ENCODE peak calls at places on chromosomes 16 and 17, in nine cellular contexts. X is effector memory CD4-positive, alpha-beta T cell; L is aorta; A is H7; I is right cardiac atrium; M is heart right ventricle; T is fibroblast of the aortic adventitia; W is IMR-90; Q is fibroblast of lung. G is an unnamed sample.

GRCh38 chr16:25941800-25942558 is 250.2 kb downstream of the HS3ST4 start:
- DNase-seq in I (no peak), M (no peak), Q (no peak), X (no peak), A (no peak), L (no peak), W (no peak), T (no peak), G (no peak)

GRCh38 chr16:88941933-88942909 is 34.8 kb downstream of the CBFA2T3 start:
- DNase-seq in T (no peak), I (peak), L (peak), M (peak), Q (no peak), A (peak), W (no peak), X (peak), G (no peak)

GRCh38 chr17:41648411-41649195 is 24.2 kb upstream of the KRT17 start:
- DNase-seq in A (peak), W (peak), T (peak), X (peak), Q (peak), I (peak), M (peak), L (peak), G (peak)

GRCh38 chr17:42675348-42675983 is 1.3 kb downstream of the PLEKHH3 start:
- DNase-seq in T (no peak), M (peak), W (no peak), X (no peak), L (no peak), I (no peak), Q (no peak), A (peak), G (no peak)

GRCh38 chr17:60321336-60322055 is 70.4 kb downstream of the USP32 start:
- DNase-seq in M (no peak), X (no peak), I (no peak), W (no peak), T (no peak), L (no peak), Q (no peak), A (no peak), G (no peak)

GRCh38 chr17:29862951-29863350 is 67.1 kb downstream of the SSH2 start:
- DNase-seq in A (no peak), M (no peak), I (no peak), L (no peak), X (no peak), T (no peak), Q (no peak), W (no peak), G (no peak)

GRCh38 chr16:50467943-50468748 is 80.0 kb upstream of the NKD1 start:
- DNase-seq in T (no peak), A (peak), L (no peak), W (no peak), M (no peak), Q (peak), X (no peak), I (no peak), G (no peak)

GRCh38 chr17:80453126-80453979 is 23.1 kb downstream of the NPTX1 start:
- DNase-seq in M (no peak), A (no peak), W (no peak), T (no peak), X (no peak), Q (no peak), I (no peak), L (no peak), G (no peak)

GRCh38 chr17:8359769-8360168 is 16.7 kb downstream of the KRABD2 start:
- DNase-seq in I (no peak), T (peak), A (no peak), L (no peak), Q (peak), W (peak), X (no peak), M (peak), G (peak)

GRCh38 chr17:43953746-43954145 is at the start of gene PYY:
- DNase-seq in A (peak), M (no peak), I (no peak), L (no peak), X (no peak), W (no peak), T (no peak), Q (no peak), G (no peak)

GRCh38 chr17:43952351-43952723 is 1.4 kb downstream of the PYY start:
- DNase-seq in M (no peak), Q (peak), A (peak), W (no peak), I (no peak), L (no peak), X (no peak), T (no peak), G (no peak)

GRCh38 chr17:43950554-43950953 is 3.2 kb downstream of the PYY start:
- DNase-seq in I (no peak), T (no peak), Q (no peak), X (no peak), A (no peak), L (no peak), M (no peak), W (no peak), G (no peak)

GRCh38 chr17:43951750-43952149 is 2.0 kb downstream of the PYY start:
- DNase-seq in M (no peak), Q (no peak), W (no peak), L (no peak), X (no peak), A (no peak), T (no peak), I (no peak), G (no peak)

GRCh38 chr17:43952724-43953666 is 745 bp downstream of the PYY start:
- DNase-seq in W (no peak), M (no peak), A (peak), X (no peak), I (no peak), L (no peak), Q (no peak), T (no peak), G (no peak)
- H3K4me3 ChIP-seq in W (no peak), M (no peak), A (peak), X (no peak), I (no peak), L (no peak), Q (no peak), T (no peak), G (no peak)

DNA sequence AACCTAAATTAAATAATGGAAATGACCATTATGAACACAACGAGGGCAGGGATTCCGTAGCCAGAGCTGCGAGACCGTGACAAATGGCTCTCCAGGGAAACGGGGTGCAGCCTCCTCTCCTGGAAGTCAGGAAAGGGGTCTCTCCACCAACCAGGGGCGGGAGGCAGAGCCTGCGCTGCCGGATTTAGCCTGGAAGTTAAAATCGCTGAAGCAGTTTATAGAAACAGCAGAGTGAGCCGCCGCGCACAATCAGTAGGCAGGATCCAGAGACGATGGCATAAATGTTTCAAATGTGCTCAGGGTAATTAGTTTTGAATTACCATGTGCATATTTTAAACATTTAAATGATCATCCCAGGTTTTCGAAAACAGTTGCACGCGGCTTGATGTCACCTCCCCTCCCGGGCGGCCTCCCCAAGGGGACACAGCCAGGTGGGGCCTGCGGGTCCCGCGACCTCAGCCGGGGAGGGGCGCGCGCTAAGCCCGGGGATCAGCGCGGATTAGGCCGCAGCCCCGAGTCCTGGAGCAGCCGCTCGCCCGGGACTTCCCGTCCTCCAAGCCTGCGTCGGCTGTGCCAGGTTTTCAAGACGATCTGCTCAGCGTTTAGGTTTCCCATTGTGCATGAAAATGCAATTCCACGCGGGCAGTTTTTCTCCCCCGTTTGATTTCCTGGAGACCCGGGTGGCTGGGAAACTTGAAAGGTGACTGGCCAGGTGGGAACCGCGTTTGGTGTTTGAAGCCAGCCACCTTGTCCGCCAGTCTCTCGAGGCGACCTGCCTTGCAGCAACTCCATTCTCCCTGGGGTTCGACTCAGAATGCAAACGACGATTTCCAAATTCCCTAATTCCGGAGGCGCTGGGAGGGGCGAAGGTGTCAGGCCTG is 78.3 kb downstream of the RPA1 start:
- DNase-seq in A (peak), T (peak), L (no peak), X (no peak), M (no peak), Q (peak), I (peak), W (peak), G (no peak)
- H3K4me3 ChIP-seq in A (peak), T (peak), L (no peak), X (peak), M (peak), Q (no peak), I (peak), W (no peak), G (peak)

DNA sequence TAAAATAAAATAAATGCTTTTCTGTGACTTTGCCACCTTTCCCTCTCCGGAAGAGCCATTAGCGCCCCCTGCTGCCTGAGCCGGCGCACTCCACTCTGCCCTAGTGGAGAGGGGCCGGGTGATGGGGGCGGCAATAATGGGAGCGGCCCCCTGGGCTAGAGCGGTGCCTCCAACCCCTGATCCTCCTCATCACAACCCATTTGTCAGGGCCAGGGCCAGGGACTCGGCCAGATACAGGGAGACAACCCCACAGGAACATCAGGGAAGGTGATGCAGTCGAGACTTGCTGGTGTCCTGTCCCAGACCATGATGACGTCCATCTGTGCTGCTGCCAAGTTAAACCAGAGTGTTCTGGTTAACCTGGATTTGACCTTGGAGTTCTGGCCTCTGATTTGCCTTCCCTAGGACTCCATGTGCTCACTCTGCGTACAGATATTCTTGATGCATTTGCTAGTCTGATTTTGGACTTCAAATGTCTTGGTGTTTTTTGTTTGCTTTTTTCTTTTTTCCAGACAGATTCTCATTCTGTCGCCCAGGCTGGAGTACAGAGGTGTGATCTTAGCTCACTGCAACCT is 46.1 kb upstream of the BPTF start:
- DNase-seq in M (peak), L (no peak), W (peak), Q (peak), I (peak), X (no peak), A (peak), T (peak), G (peak)
- H3K4me3 ChIP-seq in M (no peak), L (no peak), W (no peak), Q (no peak), I (no peak), X (no peak), A (no peak), T (no peak), G (no peak)

GRCh38 chr17:76529643-76530488 is 7.6 kb downstream of the CYGB start:
- DNase-seq in X (no peak), I (peak), Q (peak), W (peak), A (peak), T (peak), M (peak), L (peak), G (peak)
- H3K4me3 ChIP-seq in X (no peak), I (no peak), Q (no peak), W (no peak), A (no peak), T (no peak), M (no peak), L (no peak), G (no peak)

DNA sequence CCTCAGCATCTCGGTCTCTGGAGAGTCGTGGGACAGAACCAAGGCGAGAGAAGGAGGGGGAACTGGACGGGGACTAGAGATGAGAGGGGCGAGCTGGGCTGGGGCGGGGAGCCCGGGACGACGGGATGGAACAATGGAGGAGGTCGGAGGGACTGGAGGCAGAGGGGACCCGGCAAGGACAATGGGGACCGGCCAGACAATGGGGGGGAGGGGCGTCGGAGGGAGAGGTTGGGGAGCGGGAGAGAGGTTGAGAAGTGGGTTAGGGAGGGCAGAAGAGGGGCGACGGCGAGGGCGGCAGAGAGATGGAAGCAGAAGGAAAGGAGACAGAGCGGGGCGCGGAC is 719 bp downstream of the NGFR start:
- DNase-seq in W (no peak), X (no peak), L (no peak), A (peak), Q (no peak), I (no peak), T (no peak), M (no peak), G (no peak)
- H3K4me3 ChIP-seq in W (no peak), X (peak), L (peak), A (peak), Q (no peak), I (peak), T (no peak), M (peak), G (peak)

GRCh38 chr17:10026786-10027046 is 121.6 kb upstream of the RCVRN start:
- DNase-seq in A (no peak), X (no peak), W (no peak), Q (no peak), L (no peak), I (no peak), T (no peak), M (no peak), G (no peak)

GRCh38 chr17:10025224-10025623 is 120.2 kb upstream of the RCVRN start:
- DNase-seq in T (no peak), W (no peak), A (no peak), X (no peak), I (no peak), L (no peak), M (no peak), Q (no peak), G (no peak)

GRCh38 chr17:10022416-10022815 is 117.3 kb upstream of the RCVRN start:
- DNase-seq in X (no peak), T (no peak), W (no peak), A (no peak), I (peak), L (no peak), M (peak), Q (no peak), G (no peak)

GRCh38 chr17:10029129-10029528 is 124.1 kb upstream of the RCVRN start:
- DNase-seq in W (no peak), A (no peak), I (no peak), M (no peak), X (no peak), Q (no peak), T (no peak), L (no peak), G (no peak)

GRCh38 chr17:10025976-10026785 is 121.1 kb upstream of the RCVRN start:
- DNase-seq in A (no peak), T (no peak), M (no peak), W (no peak), I (no peak), X (no peak), Q (no peak), L (no peak), G (no peak)
- H3K4me3 ChIP-seq in A (no peak), T (no peak), M (no peak), W (no peak), I (no peak), X (no peak), Q (no peak), L (no peak), G (no peak)

GRCh38 chr17:79401704-79402075 is 209.2 kb downstream of the RBFOX3 start:
- DNase-seq in Q (no peak), W (no peak), M (no peak), I (no peak), A (no peak), X (no peak), L (no peak), T (no peak), G (no peak)
- H3K4me3 ChIP-seq in Q (no peak), W (no peak), M (no peak), I (no peak), A (peak), X (no peak), L (no peak), T (no peak), G (no peak)

GRCh38 chr16:66486199-66486772 is 59.2 kb downstream of the BEAN1 start:
- DNase-seq in X (no peak), T (no peak), M (no peak), I (no peak), A (no peak), Q (no peak), W (no peak), L (no peak), G (no peak)

GRCh38 chr16:66489818-66490217 is 60.1 kb downstream of the TK2 start:
- DNase-seq in L (peak), M (no peak), T (no peak), Q (no peak), A (no peak), X (no peak), I (no peak), W (no peak), G (no peak)

GRCh38 chr16:66489385-66489784 is 60.5 kb downstream of the TK2 start:
- DNase-seq in A (no peak), L (no peak), M (no peak), W (no peak), T (no peak), I (no peak), X (no peak), Q (peak), G (no peak)

GRCh38 chr16:66486773-66487579 is 59.9 kb downstream of the BEAN1 start:
- DNase-seq in A (no peak), Q (peak), T (peak), X (no peak), I (peak), M (peak), L (peak), W (peak), G (peak)

DNA sequence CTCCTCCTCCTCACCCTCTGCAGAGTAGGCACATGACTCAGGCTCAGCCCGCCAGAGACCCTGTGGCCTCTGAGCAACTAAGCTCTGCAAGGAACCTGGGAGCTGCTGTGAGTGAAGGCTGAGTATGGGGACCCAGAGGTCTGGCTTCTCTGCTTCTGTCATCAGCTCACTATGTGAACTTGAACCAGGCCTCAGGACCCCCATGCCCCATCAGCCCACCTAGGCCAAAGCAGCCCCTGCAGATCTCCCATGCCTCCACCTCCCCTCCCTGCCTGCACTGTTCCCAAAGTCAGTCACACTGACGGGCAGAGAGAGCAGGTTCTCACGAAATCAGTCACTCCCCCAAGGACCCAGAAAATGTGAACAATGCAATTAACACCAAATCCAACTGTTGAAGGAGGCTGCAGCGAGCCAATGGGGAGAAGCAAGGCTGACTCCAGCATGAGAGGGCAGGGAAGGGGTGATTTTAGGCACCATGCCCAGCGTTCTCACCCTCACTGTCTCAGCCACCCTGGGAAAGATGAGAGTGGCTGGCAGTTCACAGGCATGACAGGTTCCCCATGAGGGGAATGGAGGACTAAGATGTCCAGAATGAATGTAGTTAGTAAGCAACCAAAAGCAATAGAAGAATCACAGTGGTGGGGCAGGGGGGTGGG is 60.6 kb downstream of the BEAN1 start:
- DNase-seq in W (no peak), M (no peak), L (no peak), T (no peak), Q (peak), X (no peak), A (no peak), I (no peak), G (no peak)
- H3K4me3 ChIP-seq in W (no peak), M (no peak), L (no peak), T (no peak), Q (no peak), X (no peak), A (no peak), I (no peak), G (no peak)

GRCh38 chr16:57628008-57628781 is at the start of gene ADGRG1:
- DNase-seq in W (peak), M (peak), L (peak), X (no peak), Q (peak), I (peak), T (peak), A (peak), G (peak)
- H3K4me3 ChIP-seq in W (peak), M (peak), L (no peak), X (no peak), Q (peak), I (peak), T (peak), A (peak), G (peak)

DNA sequence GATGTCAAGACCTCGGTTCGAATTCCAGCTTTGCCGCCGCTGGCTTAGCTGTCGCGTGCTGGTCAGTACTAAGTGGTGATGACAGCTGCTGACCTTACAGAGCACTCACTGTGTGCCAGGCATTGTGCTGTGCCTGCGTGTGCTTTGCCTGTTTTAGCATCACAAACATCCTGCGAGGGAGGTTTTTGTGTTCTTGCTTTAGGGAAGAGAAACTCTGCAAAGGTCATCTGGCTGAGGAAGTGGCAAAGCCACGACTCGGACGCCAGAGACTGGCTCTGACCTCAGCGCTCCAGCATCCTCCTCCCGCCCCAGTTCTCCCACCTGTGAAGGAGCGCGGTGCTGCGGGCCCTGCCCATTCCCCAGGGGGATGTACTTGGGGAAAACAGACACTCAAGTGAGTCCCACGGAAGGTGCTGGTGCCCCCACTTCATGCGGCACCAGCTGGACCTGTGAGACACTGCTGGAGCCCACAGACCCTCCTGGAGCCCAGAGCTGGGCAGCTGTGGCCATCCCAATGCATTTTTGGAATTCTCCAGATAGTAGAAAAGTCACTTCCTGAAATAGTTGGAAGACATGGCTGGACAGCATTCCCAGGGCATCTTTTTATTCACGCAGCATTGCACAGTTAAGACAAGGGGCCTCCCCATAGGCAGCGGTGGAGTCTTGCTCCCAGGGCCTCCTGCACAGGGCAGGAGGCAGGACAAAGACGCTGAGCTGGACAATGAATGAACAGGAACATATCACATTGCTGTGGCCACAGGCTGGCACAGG is 20.0 kb upstream of the HERPUD1 start:
- DNase-seq in Q (peak), I (peak), X (no peak), T (peak), M (peak), A (peak), L (peak), W (peak), G (no peak)
- H3K4me3 ChIP-seq in Q (no peak), I (no peak), X (no peak), T (no peak), M (no peak), A (no peak), L (no peak), W (no peak), G (no peak)

G was measured in skeletal muscle cell.